ENCODE peak calls at places on chromosomes 11 and 22, in six cellular contexts. R, H, D, M, E and J are unnamed samples.

GRCh38 chr11:116171271-116172140 is 601.3 kb downstream of the BUD13 start:
- DNase-seq in R (no peak), H (no peak), M (no peak), D (no peak), E (no peak), J (no peak)

GRCh38 chr11:64960719-64961118 is 11.2 kb downstream of the MAJIN start:
- DNase-seq in E (no peak), M (no peak), R (no peak), D (no peak), H (no peak), J (no peak)

GRCh38 chr11:64249563-64250405 is 1.5 kb upstream of the PLCB3 start:
- DNase-seq in H (no peak), R (no peak), D (no peak), M (no peak), E (no peak), J (no peak)

GRCh38 chr11:16783321-16783801 is 44.9 kb downstream of the C11orf58 start:
- DNase-seq in H (no peak), R (no peak), D (peak), E (no peak), M (no peak), J (no peak)

GRCh38 chr22:41229215-41229614 is 11.5 kb downstream of the CHADL start:
- DNase-seq in D (no peak), H (no peak), E (no peak), R (no peak), M (no peak), J (no peak)

GRCh38 chr22:44345872-44346271 is 33.1 kb upstream of the SHISAL1 start:
- DNase-seq in D (no peak), M (no peak), R (no peak), H (no peak), E (no peak), J (no peak)

GRCh38 chr11:78541537-78541936 is 33.1 kb downstream of the NARS2 start:
- DNase-seq in M (no peak), D (no peak), H (no peak), E (no peak), R (no peak), J (no peak)

GRCh38 chr11:113814181-113814580 is 34.6 kb downstream of the CLDN25 start:
- DNase-seq in D (no peak), M (no peak), H (no peak), R (no peak), E (no peak), J (no peak)

GRCh38 chr22:35345808-35346505 is 34.9 kb upstream of the HMOX1 start:
- DNase-seq in M (no peak), E (no peak), H (no peak), D (no peak), R (no peak), J (no peak)

GRCh38 chr22:41479671-41480396 is 10.9 kb downstream of the ACO2 start:
- DNase-seq in H (peak), R (no peak), E (no peak), M (no peak), D (no peak), J (no peak)

GRCh38 chr11:2270322-2271076 is at the start of gene ASCL2:
- DNase-seq in E (no peak), M (no peak), D (peak), H (no peak), R (no peak), J (no peak)

GRCh38 chr22:29625090-29625825 is 21.8 kb downstream of the NF2 start:
- DNase-seq in D (no peak), E (peak), R (peak), M (peak), H (peak), J (peak)